ENCODE peak calls at places on chromosomes 6 and 20, in ten cellular contexts. W, L, U, F, X, C, A, N, G and K are unnamed samples.

GRCh38 chr20:58246346-58246745 is 17.9 kb upstream of the ANKRD60 start:
- DNase-seq in W (no peak), L (no peak), U (peak; percentile 24), F (no peak), X (peak; percentile 57), C (no peak), A (no peak), N (no peak), G (no peak), K (no peak)

GRCh38 chr20:276620-277495 is 13.7 kb downstream of the C20orf96 start:
- DNase-seq in W (no peak), L (no peak), U (no peak), F (no peak), X (no peak), C (no peak), A (no peak), N (no peak), G (no peak), K (no peak)

GRCh38 chr6:3382399-3383279 is 74.2 kb downstream of the SLC22A23 start:
- DNase-seq in W (peak; percentile 53), L (no peak), U (peak; percentile 58), F (no peak), X (no peak), C (peak; percentile 45), A (no peak), N (no peak), G (no peak), K (no peak)

GRCh38 chr6:48826884-48827701 is 636.0 kb downstream of the MMUT start:
- DNase-seq in W (peak; percentile 23), L (no peak), U (peak; percentile 97), F (no peak), X (peak; percentile 92), C (peak; percentile 89), A (no peak), N (no peak), G (no peak), K (peak; percentile 1)

GRCh38 chr6:39003072-39003471 is 45.5 kb upstream of the GLP1R start:
- DNase-seq in W (no peak), L (no peak), U (no peak), F (no peak), X (peak; percentile 3), C (no peak), A (no peak), N (no peak), G (no peak), K (peak; percentile 15)

GRCh38 chr6:26319405-26320128 is 45.4 kb upstream of the BTN3A2 start:
- DNase-seq in W (no peak), L (no peak), U (no peak), F (no peak), X (no peak), C (no peak), A (no peak), N (no peak), G (no peak), K (no peak)

GRCh38 chr6:33144373-33144772 is 47.9 kb downstream of the COL11A2 start:
- DNase-seq in W (no peak), L (no peak), U (peak; percentile 30), F (no peak), X (no peak), C (no peak), A (no peak), N (no peak), G (no peak), K (no peak)

GRCh38 chr6:114195736-114196403 is 147.0 kb downstream of the HS3ST5 start:
- DNase-seq in W (no peak), L (no peak), U (no peak), F (no peak), X (no peak), C (no peak), A (no peak), N (no peak), G (no peak), K (no peak)

GRCh38 chr6:148509152-148509571 is 166.5 kb downstream of the SASH1 start:
- DNase-seq in W (no peak), L (no peak), U (peak; percentile 77), F (no peak), X (peak; percentile 55), C (no peak), A (no peak), N (no peak), G (no peak), K (no peak)

GRCh38 chr6:148973809-148974208 is 227.0 kb downstream of the UST start:
- DNase-seq in W (no peak), L (no peak), U (peak; percentile 72), F (peak; percentile 12), X (peak; percentile 66), C (no peak), A (no peak), N (no peak), G (no peak), K (no peak)

GRCh38 chr20:25496968-25497401 is 88.3 kb downstream of the NINL start:
- DNase-seq in W (no peak), L (no peak), U (no peak), F (no peak), X (no peak), C (peak; percentile 91), A (no peak), N (no peak), G (no peak), K (no peak)

GRCh38 chr20:35108921-35109320 is 16.3 kb upstream of the TRPC4AP start:
- DNase-seq in W (no peak), L (no peak), U (no peak), F (no peak), X (no peak), C (peak; percentile 10), A (no peak), N (no peak), G (no peak), K (no peak)

GRCh38 chr20:47432251-47433210 is 69.2 kb upstream of the NCOA3 start:
- DNase-seq in W (no peak), L (no peak), U (peak; percentile 14), F (no peak), X (no peak), C (peak; percentile 87), A (no peak), N (no peak), G (peak; percentile 79), K (no peak)

GRCh38 chr6:93516441-93516840 is 97.1 kb upstream of the EPHA7 start:
- DNase-seq in W (no peak), L (no peak), U (no peak), F (no peak), X (no peak), C (no peak), A (no peak), N (no peak), G (no peak), K (no peak)

DNA sequence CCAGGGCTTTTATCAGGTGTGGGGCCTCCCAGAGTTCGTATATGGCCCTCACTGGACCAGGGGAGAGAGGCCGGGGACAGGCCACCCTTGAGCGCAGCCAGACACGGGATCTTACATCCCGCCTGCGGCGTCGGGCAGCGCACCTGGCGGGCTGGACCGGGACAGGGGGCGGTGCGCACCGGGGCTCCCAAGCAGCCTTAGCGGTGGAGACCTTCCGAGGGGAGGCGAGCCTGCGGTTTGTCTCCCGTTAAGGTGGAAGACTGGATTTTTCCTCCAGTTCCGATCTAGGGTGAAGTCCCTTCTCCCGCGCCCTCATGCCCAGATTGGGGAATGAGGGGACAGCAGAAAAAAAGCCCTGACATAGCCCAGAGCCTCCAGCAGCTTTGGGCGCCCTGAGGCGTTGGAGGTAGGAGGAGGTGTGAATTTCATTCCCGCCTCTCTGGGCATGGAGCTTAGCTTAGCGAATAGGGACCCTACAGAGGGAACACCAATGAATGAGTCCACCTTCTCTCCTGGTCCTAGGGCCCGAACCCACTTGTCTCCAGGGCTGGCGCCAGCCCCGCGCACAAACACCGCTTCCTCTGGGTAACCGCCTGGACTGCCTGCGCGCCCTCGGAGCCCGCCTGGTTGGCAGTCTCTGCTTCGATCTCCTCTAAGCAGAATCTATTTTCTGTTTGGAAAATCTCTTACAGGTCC is 6.7 kb upstream of the LAMP5 start:
- DNase-seq in W (no peak), L (no peak), U (no peak), F (no peak), X (no peak), C (no peak), A (no peak), N (no peak), G (no peak), K (no peak)
- H3K4me3 ChIP-seq in W (no peak overlapping the region), L (peak overlapping the region; percentile 40), U (no peak overlapping the region), F (no peak overlapping the region), X (no peak overlapping the region), C (no peak overlapping the region), A (no peak overlapping the region), N (no peak overlapping the region), G (no peak overlapping the region), K (peak overlapping the region; percentile 28)

DNA sequence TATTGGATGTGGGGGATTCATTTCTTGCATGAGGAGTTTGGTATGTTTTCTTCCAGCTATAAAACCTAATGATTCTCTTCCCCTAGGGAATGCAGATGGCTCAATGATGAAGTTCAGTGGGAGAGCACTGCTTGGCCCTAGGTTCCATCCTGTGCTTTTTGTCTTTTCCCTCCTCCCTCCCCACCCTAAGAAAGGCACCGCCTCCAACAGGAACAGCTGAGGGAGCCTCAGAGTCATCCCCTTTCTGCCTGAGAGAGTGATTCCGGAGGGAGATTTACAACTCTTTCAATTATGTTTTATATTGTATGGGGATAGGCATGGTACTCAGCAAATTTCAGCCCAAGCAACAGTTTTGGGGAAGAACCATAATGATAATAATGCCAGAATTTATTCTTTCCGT is 149.2 kb downstream of the PHACTR1 start:
- DNase-seq in W (no peak), L (no peak), U (no peak), F (no peak), X (no peak), C (no peak), A (no peak), N (no peak), G (no peak), K (no peak)
- H3K4me3 ChIP-seq in W (no peak overlapping the region), L (no peak overlapping the region), U (no peak overlapping the region), F (no peak overlapping the region), X (no peak overlapping the region), C (no peak overlapping the region), A (no peak overlapping the region), N (no peak overlapping the region), G (no peak overlapping the region), K (no peak overlapping the region)

DNA sequence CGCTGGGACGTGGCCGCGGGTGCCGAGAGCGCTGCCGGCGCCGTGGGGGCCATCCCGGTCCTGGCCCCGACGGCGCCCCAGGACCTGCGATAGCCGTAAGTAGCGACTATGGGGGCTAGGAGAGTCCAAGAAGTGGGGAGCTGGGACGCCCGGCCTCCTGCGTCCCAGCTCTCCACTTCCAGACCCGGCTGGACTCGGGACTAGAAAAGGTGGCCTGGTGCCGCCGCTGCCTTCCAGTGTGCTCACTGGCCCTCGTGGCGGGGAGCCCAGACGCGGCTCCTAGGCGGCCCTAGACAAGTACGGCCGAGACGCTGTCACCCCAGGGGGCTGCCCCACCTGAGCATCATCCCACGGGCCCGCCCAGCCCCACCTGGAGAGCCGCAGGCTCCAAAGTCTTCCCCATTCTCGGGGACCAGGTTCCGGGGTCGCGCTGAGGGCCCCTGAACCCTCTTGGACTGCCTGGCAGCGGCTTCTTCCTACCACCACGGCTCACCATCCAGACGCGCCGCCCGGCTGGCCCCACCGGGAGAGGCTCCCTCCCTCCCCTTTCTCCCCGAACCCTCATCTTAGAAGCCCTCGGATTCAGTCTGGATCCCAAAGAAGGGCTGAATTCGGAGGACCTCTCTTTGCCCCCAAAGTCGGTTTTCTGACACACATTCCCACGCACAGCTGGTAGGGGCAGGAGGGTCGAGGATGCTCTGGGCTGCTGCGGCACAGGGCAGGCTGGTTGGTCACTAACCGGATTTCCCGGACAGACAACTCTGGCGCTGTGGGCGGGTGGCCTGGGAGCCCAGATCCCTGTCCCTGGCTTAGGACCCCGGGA is 878 bp upstream of the MDFI start:
- DNase-seq in W (no peak), L (no peak), U (no peak), F (no peak), X (no peak), C (peak; percentile 63), A (no peak), N (no peak), G (no peak), K (no peak)
- H3K4me3 ChIP-seq in W (peak overlapping the region; percentile 37), L (no peak overlapping the region), U (no peak overlapping the region), F (no peak overlapping the region), X (peak overlapping the region; percentile 48), C (peak overlapping the region; percentile 85), A (peak overlapping the region; percentile 38), N (peak overlapping the region; percentile 43), G (peak overlapping the region; percentile 56), K (no peak overlapping the region)

GRCh38 chr20:56981301-56981700 is 285.1 kb downstream of the BMP7 start:
- DNase-seq in W (no peak), L (no peak), U (no peak), F (no peak), X (no peak), C (no peak), A (no peak), N (no peak), G (no peak), K (no peak)
- H3K4me3 ChIP-seq in W (no peak overlapping the region), L (no peak overlapping the region), U (no peak overlapping the region), F (no peak overlapping the region), X (no peak overlapping the region), C (no peak overlapping the region), A (no peak overlapping the region), N (no peak overlapping the region), G (no peak overlapping the region), K (no peak overlapping the region)